ENCODE peak calls at places on chromosomes 11 and 22, in five cellular contexts. H is psoas muscle, B is suprapubic skin, X is right lobe of liver, J is WERI-Rb-1. G is an unnamed sample.

GRCh38 chr11:131824766-131825165 is 454.4 kb downstream of the NTM start:
- DNase-seq in X (no peak), H (no peak), J (no peak), B (no peak), G (no peak)

GRCh38 chr11:111531156-111531555 is 9.4 kb upstream of the LAYN start:
- DNase-seq in H (no peak), J (no peak), B (no peak), X (no peak), G (no peak)

GRCh38 chr11:66363805-66364535 is 7.6 kb downstream of the SLC29A2 start:
- DNase-seq in X (no peak), J (peak; percentile 77), B (no peak), H (peak; percentile 72), G (peak; percentile 76)

GRCh38 chr22:49934891-49935557 is 16.6 kb downstream of the CRELD2 start:
- DNase-seq in B (no peak), H (peak; percentile 92), X (peak; percentile 88), J (peak; percentile 79), G (peak; percentile 92)

GRCh38 chr11:37811349-37811748 is 1213.3 kb upstream of the RAG2 start:
- DNase-seq in B (no peak), J (no peak), H (no peak), X (no peak), G (peak; percentile 6)

GRCh38 chr11:119845756-119846155 is 116.8 kb upstream of the NECTIN1 start:
- DNase-seq in X (no peak), B (no peak), J (no peak), H (no peak), G (no peak)

GRCh38 chr11:14132312-14132711 is 169.8 kb downstream of the SPON1 start:
- DNase-seq in X (no peak), B (no peak), J (peak; percentile 89), H (no peak), G (no peak)

GRCh38 chr11:28470180-28470579 is 362.0 kb downstream of the METTL15 start:
- DNase-seq in B (no peak), H (no peak), X (no peak), J (no peak), G (no peak)

GRCh38 chr22:21669026-21669425 is 3.2 kb downstream of the PPIL2 start:
- DNase-seq in J (no peak), X (no peak), B (no peak), H (no peak), G (no peak)

GRCh38 chr11:4891996-4892640 is 10.4 kb downstream of the OR51T1 start:
- DNase-seq in B (no peak), J (no peak), H (no peak), X (no peak), G (no peak)

GRCh38 chr11:2825886-2826678 is 59.5 kb downstream of the CDKN1C start:
- DNase-seq in H (peak; percentile 76), B (peak; percentile 88), X (peak; percentile 56), J (peak; percentile 46), G (peak; percentile 87)

GRCh38 chr22:38180841-38181452 is 683 bp downstream of the PLA2G6 start:
- DNase-seq in B (no peak), J (peak; percentile 39), X (peak; percentile 91), H (peak; percentile 46), G (peak; percentile 56)

GRCh38 chr11:70333206-70333605 is 62.7 kb downstream of the PPFIA1 start:
- DNase-seq in H (no peak), J (no peak), X (no peak), B (no peak), G (no peak)

GRCh38 chr11:131904756-131905155 is 534.3 kb downstream of the NTM start:
- DNase-seq in J (no peak), X (no peak), H (no peak), B (no peak), G (no peak)

GRCh38 chr22:36365020-36365411 is 22.8 kb downstream of the MYH9 start:
- DNase-seq in H (peak; percentile 67), B (no peak), X (no peak), J (peak; percentile 65), G (peak; percentile 81)

GRCh38 chr11:17296852-17297559 is 20.5 kb downstream of the NUCB2 start:
- DNase-seq in X (no peak), J (no peak), B (no peak), H (no peak), G (no peak)

GRCh38 chr22:37564111-37564711 is 3.9 kb downstream of the CDC42EP1 start:
- DNase-seq in H (no peak), B (no peak), J (no peak), X (no peak), G (no peak)

GRCh38 chr22:25403752-25404471 is 160.6 kb upstream of the GRK3 start:
- DNase-seq in X (no peak), H (no peak), J (peak; percentile 70), B (no peak), G (no peak)

GRCh38 chr22:32644252-32645100 is 157.0 kb upstream of the TIMP3 start:
- DNase-seq in X (peak; percentile 85), H (peak; percentile 57), J (no peak), B (peak; percentile 84), G (peak; percentile 88)

GRCh38 chr22:19962909-19963806 is 21.5 kb upstream of the TXNRD2 start:
- DNase-seq in H (peak; percentile 27), J (no peak), B (no peak), X (peak; percentile 92), G (peak; percentile 57)

GRCh38 chr11:45590743-45591142 is 74.7 kb downstream of the CHST1 start:
- DNase-seq in X (no peak), B (no peak), J (no peak), H (no peak), G (peak; percentile 60)

GRCh38 chr22:35384567-35384966 is 3.7 kb downstream of the HMOX1 start:
- DNase-seq in J (no peak), X (peak; percentile 42), H (no peak), B (no peak), G (no peak)

GRCh38 chr22:40258463-40259046 is 80.8 kb downstream of the TNRC6B start:
- DNase-seq in H (no peak), J (no peak), B (no peak), X (no peak), G (no peak)

GRCh38 chr22:40261783-40262182 is 84.1 kb downstream of the TNRC6B start:
- DNase-seq in J (no peak), B (no peak), X (peak; percentile 62), H (no peak), G (no peak)

GRCh38 chr22:40265783-40266182 is 80.5 kb upstream of the ADSL start:
- DNase-seq in H (no peak), J (no peak), X (no peak), B (no peak), G (no peak)

GRCh38 chr22:40257979-40258378 is 80.3 kb downstream of the TNRC6B start:
- DNase-seq in X (no peak), J (no peak), H (no peak), B (no peak), G (no peak)

DNA sequence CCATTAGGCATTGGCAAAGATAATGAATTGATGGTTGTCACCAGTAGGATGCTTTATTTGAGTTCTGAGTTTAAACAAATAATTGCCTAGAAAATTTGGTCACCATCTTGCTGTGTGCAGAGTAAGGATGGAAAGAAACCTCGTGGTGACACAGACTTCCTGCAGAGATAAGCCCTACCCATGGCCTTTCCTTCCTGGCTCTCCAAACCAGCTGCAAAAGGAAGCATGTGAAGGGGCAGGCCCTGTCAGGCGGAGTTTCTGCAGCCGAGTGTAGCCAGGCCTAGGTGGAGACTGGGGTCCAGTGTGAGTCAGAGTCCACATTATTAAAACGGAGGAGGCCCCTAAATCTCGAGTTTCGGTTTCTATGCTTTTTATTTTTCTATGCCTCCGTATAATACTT is 83.1 kb upstream of the ADSL start:
- DNase-seq in X (no peak), B (no peak), H (no peak), J (no peak), G (peak; percentile 74)
- H3K27ac ChIP-seq in X (no peak overlapping the region), B (no peak overlapping the region), H (no peak overlapping the region), J (no peak overlapping the region), G (no peak overlapping the region)

DNA sequence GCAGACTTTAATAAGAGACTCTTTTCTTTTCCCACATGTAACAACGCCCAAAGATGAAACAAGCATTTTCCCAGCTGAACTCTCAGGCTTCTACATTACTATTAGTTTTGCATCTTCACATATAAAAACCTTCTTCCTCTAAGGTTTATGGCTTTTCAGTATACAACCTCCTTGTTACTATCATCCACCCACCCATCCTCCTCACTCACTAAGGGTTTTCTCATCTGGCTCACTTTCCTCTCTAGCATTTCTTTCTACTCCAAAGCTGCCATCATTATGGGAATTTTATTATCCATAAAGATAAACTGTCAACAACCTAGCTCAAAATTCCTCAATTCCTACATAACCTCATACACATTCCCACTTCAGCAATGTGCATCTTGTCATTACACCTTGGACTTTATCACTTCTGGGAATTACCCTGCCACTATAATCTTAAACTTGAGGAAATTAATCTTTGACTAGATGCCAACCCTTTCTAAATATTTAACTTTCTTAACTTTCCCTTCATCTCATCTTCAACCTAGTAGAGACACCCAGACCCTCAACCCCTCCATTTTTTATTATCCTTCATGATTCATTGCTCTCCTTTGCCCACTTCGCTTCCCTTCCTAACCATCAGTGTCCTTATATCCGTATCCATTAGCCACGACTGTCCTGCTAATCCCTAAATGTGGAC is 30.9 kb downstream of the MTMR2 start:
- DNase-seq in H (no peak), X (no peak), J (no peak), B (no peak), G (no peak)
- H3K27ac ChIP-seq in H (no peak overlapping the region), X (no peak overlapping the region), J (no peak overlapping the region), B (no peak overlapping the region), G (no peak overlapping the region)

GRCh38 chr22:28115426-28115825 is 196.4 kb upstream of the PITPNB start:
- DNase-seq in B (no peak), X (no peak), J (no peak), H (no peak), G (no peak)
- H3K27ac ChIP-seq in B (no peak overlapping the region), X (no peak overlapping the region), J (no peak overlapping the region), H (no peak overlapping the region), G (no peak overlapping the region)

DNA sequence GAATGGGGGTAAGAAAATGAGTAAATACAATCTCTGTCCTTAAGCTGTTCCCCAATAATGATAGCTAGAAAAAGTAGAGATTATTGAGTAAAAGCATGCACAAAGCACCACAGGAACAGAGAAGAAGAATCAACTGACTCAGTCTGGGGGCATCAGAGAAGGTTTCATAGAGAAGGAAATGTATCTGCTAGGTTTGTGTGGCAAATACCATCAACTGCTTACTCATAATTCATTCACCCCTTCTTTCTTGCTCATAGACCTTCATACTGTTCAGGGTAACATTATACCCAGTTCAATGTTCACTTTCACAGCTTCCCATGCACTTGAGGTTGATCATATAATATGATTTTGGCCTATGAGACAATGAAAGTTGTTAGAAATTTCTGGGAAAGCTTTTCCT is 85.2 kb upstream of the SCUBE2 start:
- DNase-seq in H (no peak), J (no peak), B (no peak), X (no peak), G (no peak)
- H3K27ac ChIP-seq in H (no peak overlapping the region), J (no peak overlapping the region), B (no peak overlapping the region), X (no peak overlapping the region), G (no peak overlapping the region)

GRCh38 chr11:47393163-47394049 is 15.0 kb upstream of the SLC39A13 start:
- DNase-seq in B (no peak), J (no peak), H (peak; percentile 58), X (peak; percentile 72), G (peak; percentile 38)
- H3K27ac ChIP-seq in B (peak overlapping the region; percentile 89), J (no peak overlapping the region), H (peak overlapping the region; percentile 77), X (peak overlapping the region; percentile 92), G (peak overlapping the region; percentile 79)